ENCODE peak calls at places on chromosome 2, in six cellular contexts. I, B, O, Y, E and Z are unnamed samples.

GRCh38 chr2:220394433-220394832 is 767.0 kb downstream of the SLC4A3 start:
- DNase-seq in I (no peak), B (peak; percentile 6), O (peak; percentile 22), Y (no peak), E (no peak), Z (peak; percentile 21)

GRCh38 chr2:232887171-232887850 is 17.2 kb downstream of the SNORC start:
- DNase-seq in I (peak; percentile 65), B (no peak), O (no peak), Y (no peak), E (no peak), Z (no peak)

GRCh38 chr2:145930318-145930717 is 1410.4 kb upstream of the ZEB2 start:
- DNase-seq in I (no peak), B (no peak), O (no peak), Y (no peak), E (no peak), Z (no peak)

GRCh38 chr2:118089015-118089800 is 937 bp downstream of the INSIG2 start:
- DNase-seq in I (no peak), B (no peak), O (peak; percentile 3), Y (peak; percentile 73), E (peak; percentile 14), Z (peak; percentile 50)

GRCh38 chr2:11496311-11496710 is 30.4 kb upstream of the E2F6 start:
- DNase-seq in I (no peak), B (no peak), O (no peak), Y (no peak), E (no peak), Z (no peak)

GRCh38 chr2:12727085-12727484 is 10.3 kb downstream of the TRIB2 start:
- DNase-seq in I (no peak), B (no peak), O (no peak), Y (no peak), E (no peak), Z (no peak)

GRCh38 chr2:20169796-20170467 is 55.0 kb downstream of the SDC1 start:
- DNase-seq in I (no peak), B (no peak), O (no peak), Y (no peak), E (no peak), Z (no peak)

GRCh38 chr2:26605195-26605968 is 35.8 kb downstream of the CIB4 start:
- DNase-seq in I (peak; percentile 67), B (peak; percentile 44), O (peak; percentile 74), Y (peak; percentile 79), E (no peak), Z (peak; percentile 20)

GRCh38 chr2:203740741-203741363 is 34.4 kb downstream of the CD28 start:
- DNase-seq in I (no peak), B (no peak), O (peak; percentile 15), Y (peak; percentile 49), E (no peak), Z (peak; percentile 30)